ENCODE peak calls at places on chromosome 5, in four cellular contexts. One of them, this sample, is unnamed.

GRCh38 chr5:143629871-143630658 is 181.9 kb upstream of the HMHB1 start:
- DNase-seq in right cardiac atrium: no peak
- DNase-seq in SHP77 treated with DMSO at 0.1 percent for 48 hours: no peak
- DNase-seq in pancreas: no peak
- DNase-seq in this sample: no peak

GRCh38 chr5:120532835-120533234 is 68.7 kb downstream of the PRR16 start:
- DNase-seq in pancreas: no peak
- DNase-seq in right cardiac atrium: no peak
- DNase-seq in SHP77 treated with DMSO at 0.1 percent for 48 hours: no peak
- DNase-seq in this sample: no peak

GRCh38 chr5:7976411-7977190 is 107.7 kb downstream of the MTRR start:
- DNase-seq in SHP77 treated with DMSO at 0.1 percent for 48 hours: no peak
- DNase-seq in right cardiac atrium: no peak
- DNase-seq in pancreas: no peak
- DNase-seq in this sample: no peak

GRCh38 chr5:73606206-73606753 is 19.7 kb upstream of the ARHGEF28 start:
- DNase-seq in pancreas: no peak
- DNase-seq in right cardiac atrium: no peak
- DNase-seq in SHP77 treated with DMSO at 0.1 percent for 48 hours: no peak
- DNase-seq in this sample: no peak

GRCh38 chr5:55850839-55851674 is at the start of gene IL31RA:
- DNase-seq in right cardiac atrium: no peak
- DNase-seq in pancreas: no peak
- DNase-seq in SHP77 treated with DMSO at 0.1 percent for 48 hours: no peak
- DNase-seq in this sample: no peak

GRCh38 chr5:53418844-53419243 is 61.6 kb upstream of the FST start:
- DNase-seq in right cardiac atrium: no peak
- DNase-seq in SHP77 treated with DMSO at 0.1 percent for 48 hours: no peak
- DNase-seq in pancreas: no peak
- DNase-seq in this sample: no peak

GRCh38 chr5:52896524-52897237 is 92.5 kb upstream of the ITGA2 start:
- DNase-seq in SHP77 treated with DMSO at 0.1 percent for 48 hours: no peak
- DNase-seq in pancreas: no peak
- DNase-seq in right cardiac atrium: no peak
- DNase-seq in this sample: no peak

GRCh38 chr5:72531496-72532190 is 24.4 kb upstream of the ZNF366 start:
- DNase-seq in SHP77 treated with DMSO at 0.1 percent for 48 hours: no peak
- DNase-seq in right cardiac atrium: no peak
- DNase-seq in pancreas: no peak
- DNase-seq in this sample: no peak

GRCh38 chr5:135130526-135131215 is 96.6 kb upstream of the PITX1 start:
- DNase-seq in SHP77 treated with DMSO at 0.1 percent for 48 hours: no peak
- DNase-seq in pancreas: no peak
- DNase-seq in right cardiac atrium: no peak
- DNase-seq in this sample: no peak